ENCODE peak calls at places on chromosomes 12 and 14, in eight cellular contexts. W, V, Z, Q, L, P, M and Y are unnamed samples.

GRCh38 chr12:69417231-69417630 is 53.0 kb upstream of the FRS2 start:
- DNase-seq in Z (no peak), V (no peak), L (no peak), Q (no peak), P (no peak), M (no peak), W (no peak), Y (no peak)

GRCh38 chr12:104720346-104721064 is 237.6 kb downstream of the SLC41A2 start:
- DNase-seq in M (no peak), L (no peak), Z (no peak), P (no peak), W (no peak), V (no peak), Q (no peak), Y (no peak)

GRCh38 chr14:104132981-104133380 is 5.4 kb upstream of the KIF26A start:
- DNase-seq in P (no peak), W (peak), L (no peak), Z (peak), M (no peak), V (no peak), Q (peak), Y (no peak)

GRCh38 chr12:106133136-106134087 is 5.3 kb downstream of the NUAK1 start:
- DNase-seq in P (no peak), V (no peak), L (no peak), Q (peak), W (peak), M (no peak), Z (no peak), Y (no peak)

GRCh38 chr12:21655594-21655993 is 2.0 kb downstream of the LDHB start:
- DNase-seq in Q (no peak), W (no peak), V (no peak), Z (no peak), M (no peak), P (no peak), L (no peak), Y (no peak)

GRCh38 chr14:28381656-28382055 is 384.9 kb upstream of the FOXG1 start:
- DNase-seq in Q (no peak), M (no peak), W (no peak), P (no peak), Z (no peak), L (no peak), V (peak), Y (peak)

GRCh38 chr12:92605621-92606170 is 97.1 kb upstream of the PLEKHG7 start:
- DNase-seq in P (no peak), Q (no peak), W (no peak), V (no peak), Z (no peak), L (no peak), M (no peak), Y (no peak)

GRCh38 chr12:89225401-89225800 is 126.9 kb downstream of the DUSP6 start:
- DNase-seq in Q (no peak), M (no peak), W (no peak), Z (no peak), L (peak), V (no peak), P (no peak), Y (peak)

GRCh38 chr12:109864916-109865315 is 15.4 kb downstream of the GLTP start:
- DNase-seq in V (no peak), L (no peak), Z (no peak), P (no peak), M (no peak), W (no peak), Q (peak), Y (no peak)

GRCh38 chr12:84463756-84464495 is 448.7 kb downstream of the SLC6A15 start:
- DNase-seq in W (no peak), Q (no peak), Z (no peak), L (peak), M (no peak), V (no peak), P (no peak), Y (no peak)

GRCh38 chr14:66746316-66747006 is 238.5 kb downstream of the GPHN start:
- DNase-seq in P (no peak), W (peak), Q (peak), M (no peak), Z (no peak), L (peak), V (peak), Y (peak)

GRCh38 chr12:83378186-83378727 is 691.6 kb downstream of the TMTC2 start:
- DNase-seq in M (no peak), Z (no peak), L (no peak), V (no peak), W (no peak), Q (no peak), P (no peak), Y (no peak)

GRCh38 chr12:29725587-29726320 is 58.0 kb downstream of the TMTC1 start:
- DNase-seq in W (no peak), V (peak), M (peak), P (no peak), L (peak), Q (no peak), Z (peak), Y (peak)

GRCh38 chr12:49783917-49784676 is 42.7 kb downstream of the TMBIM6 start:
- DNase-seq in P (no peak), W (no peak), V (peak), M (no peak), L (peak), Q (no peak), Z (no peak), Y (no peak)

GRCh38 chr12:57460457-57461325 is 1.1 kb downstream of the GLI1 start:
- DNase-seq in Z (no peak), W (peak), Q (peak), V (no peak), L (peak), P (peak), M (no peak), Y (no peak)

GRCh38 chr12:86496595-86496994 is 240.4 kb upstream of the MGAT4C start:
- DNase-seq in V (no peak), P (no peak), W (no peak), Q (no peak), L (no peak), Z (no peak), M (no peak), Y (no peak)

GRCh38 chr12:29980304-29980703 is 196.6 kb upstream of the TMTC1 start:
- DNase-seq in W (no peak), V (no peak), Q (no peak), L (no peak), M (no peak), P (no peak), Z (no peak), Y (no peak)

GRCh38 chr12:69059465-69060457 is 126.8 kb upstream of the CPM start:
- DNase-seq in L (no peak), Z (no peak), P (no peak), W (no peak), V (peak), Q (no peak), M (no peak), Y (peak)

GRCh38 chr12:101889216-101889752 is 11.9 kb downstream of the DRAM1 start:
- DNase-seq in W (no peak), P (no peak), Q (no peak), Z (no peak), V (no peak), L (no peak), M (no peak), Y (no peak)

GRCh38 chr12:113684053-113684907 is 212.6 kb upstream of the LHX5 start:
- DNase-seq in V (no peak), W (peak), Q (peak), P (peak), M (no peak), Z (no peak), L (no peak), Y (no peak)

GRCh38 chr12:98421336-98421735 is 94.1 kb upstream of the TMPO start:
- DNase-seq in V (no peak), P (no peak), L (no peak), Q (no peak), W (no peak), M (no peak), Z (no peak), Y (no peak)

GRCh38 chr14:92473261-92473946 is 40.2 kb upstream of the RIN3 start:
- DNase-seq in M (peak), Q (no peak), W (no peak), V (peak), Z (no peak), L (no peak), P (no peak), Y (peak)

GRCh38 chr12:22101749-22102243 is 55.8 kb downstream of the CMAS start:
- DNase-seq in W (no peak), Z (no peak), M (peak), P (no peak), L (no peak), V (peak), Q (no peak), Y (peak)

GRCh38 chr12:47394070-47394469 is 311.8 kb downstream of the RPAP3 start:
- DNase-seq in Q (peak), W (no peak), L (no peak), M (no peak), Z (no peak), P (no peak), V (no peak), Y (no peak)

GRCh38 chr12:47400251-47400650 is 305.6 kb downstream of the RPAP3 start:
- DNase-seq in V (no peak), Z (no peak), Q (no peak), L (no peak), W (no peak), P (no peak), M (no peak), Y (no peak)

GRCh38 chr12:47396902-47397663 is 308.7 kb downstream of the RPAP3 start:
- DNase-seq in V (no peak), Q (no peak), L (no peak), P (no peak), W (no peak), Z (no peak), M (no peak), Y (no peak)

GRCh38 chr12:47393403-47393790 is 312.4 kb downstream of the RPAP3 start:
- DNase-seq in W (no peak), M (no peak), Q (no peak), Z (no peak), P (no peak), L (no peak), V (peak), Y (no peak)

GRCh38 chr12:47397664-47398281 is 308.1 kb downstream of the RPAP3 start:
- DNase-seq in Q (peak), W (peak), M (no peak), V (peak), Z (no peak), P (no peak), L (no peak), Y (peak)
- TF ChIP-seq CTCF in Q (peak), W (peak), M (no peak), V (peak), Z (peak), P (peak), L (peak), Y (peak)

DNA sequence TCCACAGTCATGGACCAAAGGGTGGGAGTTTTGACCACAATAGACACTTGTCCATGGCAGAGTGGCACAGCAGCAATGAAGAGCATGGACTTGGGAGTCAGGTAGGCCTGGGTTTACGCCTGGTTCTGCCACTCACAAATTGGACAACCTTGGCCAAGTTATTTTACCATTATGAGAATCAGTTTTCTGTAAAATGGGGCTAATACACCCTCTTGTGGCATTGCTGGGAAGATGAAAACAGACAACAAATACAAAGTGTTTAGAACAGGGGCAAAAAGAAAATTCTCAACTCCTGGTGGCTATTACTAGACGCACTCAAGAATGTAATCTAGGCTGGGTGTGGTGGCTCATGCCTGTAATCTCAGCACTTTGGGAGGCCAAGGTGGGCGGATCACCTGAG is 2.6 kb downstream of the C12orf43 start:
- DNase-seq in Z (no peak), Q (no peak), P (no peak), L (no peak), W (no peak), M (no peak), V (no peak), Y (no peak)
- TF ChIP-seq CTCF in Z (no peak), Q (no peak), P (peak), L (no peak), W (no peak), M (no peak), V (no peak), Y (no peak)

DNA sequence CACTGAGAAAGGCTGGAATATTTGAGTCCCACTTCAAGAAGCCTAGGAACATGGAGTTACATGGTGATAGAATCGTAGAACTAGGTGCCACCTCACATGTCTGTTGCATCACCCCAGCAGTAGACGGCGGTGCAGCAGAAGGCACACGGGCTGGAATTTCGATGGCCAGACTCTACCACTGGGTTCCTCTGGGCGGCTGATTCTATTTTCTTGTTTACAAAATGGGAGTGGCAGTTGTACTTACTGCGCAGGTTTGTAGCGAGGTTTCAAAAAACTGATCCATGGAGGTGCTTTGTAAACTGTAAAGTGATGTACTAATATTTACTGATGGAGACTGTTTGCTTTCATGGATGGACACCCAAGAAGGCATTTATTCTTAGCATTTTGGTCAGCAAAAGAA is 45.7 kb downstream of the WDR20 start:
- DNase-seq in V (no peak), Q (no peak), L (peak), W (no peak), P (no peak), Z (no peak), M (no peak), Y (no peak)
- TF ChIP-seq CTCF in V (no peak), Q (no peak), L (no peak), W (no peak), P (no peak), Z (no peak), M (no peak), Y (no peak)

GRCh38 chr14:21941885-21942284 is 268.3 kb upstream of the OR4E1 start:
- DNase-seq in M (no peak), W (no peak), P (no peak), V (no peak), L (no peak), Z (no peak), Q (no peak), Y (no peak)

GRCh38 chr14:21940887-21941855 is 267.6 kb upstream of the OR4E1 start:
- DNase-seq in V (peak), Q (peak), P (peak), Z (no peak), M (no peak), W (peak), L (peak), Y (peak)
- TF ChIP-seq CTCF in V (peak), Q (peak), P (peak), Z (peak), M (no peak), W (peak), L (peak), Y (peak)

DNA sequence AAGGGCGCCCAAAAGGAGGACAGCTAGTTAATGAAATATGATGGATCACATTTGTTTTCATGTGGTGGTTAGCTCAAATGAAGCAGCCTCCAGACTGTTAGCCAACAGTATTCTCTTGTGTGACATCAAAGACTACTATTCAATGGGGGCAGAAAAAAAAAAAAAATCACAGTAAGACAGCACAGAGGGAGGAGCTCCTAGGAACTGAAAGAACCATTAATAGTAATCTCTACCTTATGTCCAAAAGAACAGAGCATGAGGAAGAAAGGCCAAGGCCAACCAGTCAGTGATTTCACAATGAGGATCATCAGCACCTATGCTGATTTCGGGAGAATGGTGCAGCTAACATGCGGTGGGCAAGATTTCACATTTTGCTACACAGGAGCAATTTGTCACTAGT is 66.3 kb upstream of the SOX5 start:
- DNase-seq in M (no peak), P (no peak), L (no peak), Q (no peak), Z (no peak), W (peak), V (no peak), Y (no peak)
- TF ChIP-seq CTCF in M (no peak), P (no peak), L (no peak), Q (no peak), Z (no peak), W (no peak), V (no peak), Y (no peak)

GRCh38 chr12:97134495-97134894 is 227.4 kb downstream of the NEDD1 start:
- DNase-seq in Z (no peak), V (no peak), M (no peak), L (no peak), W (no peak), P (no peak), Q (peak), Y (no peak)
- TF ChIP-seq CTCF in Z (no peak), V (no peak), M (no peak), L (no peak), W (peak), P (peak), Q (peak), Y (no peak)

DNA sequence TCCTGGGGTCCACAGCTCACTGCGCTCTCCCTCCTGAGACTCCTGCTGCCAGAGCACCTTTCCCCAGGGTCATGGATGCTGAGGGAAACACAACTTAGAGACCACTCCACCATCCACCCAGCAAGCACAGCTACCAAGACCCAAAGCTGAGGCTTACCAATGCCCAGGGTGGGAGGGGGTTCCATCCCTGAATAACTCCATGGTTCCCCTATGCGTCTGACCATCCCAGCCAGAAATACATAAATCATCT is 36.3 kb downstream of the DAD1 start:
- DNase-seq in P (no peak), V (no peak), Q (no peak), Z (no peak), M (no peak), W (no peak), L (no peak), Y (no peak)
- TF ChIP-seq CTCF in P (no peak), V (no peak), Q (no peak), Z (no peak), M (no peak), W (no peak), L (no peak), Y (no peak)

GRCh38 chr12:41189395-41190251 is 1.5 kb downstream of the PDZRN4 start:
- DNase-seq in M (peak), V (no peak), Z (no peak), Q (peak), W (peak), P (peak), L (no peak), Y (no peak)

GRCh38 chr12:41188841-41189394 is 798 bp downstream of the PDZRN4 start:
- DNase-seq in L (no peak), M (no peak), W (no peak), V (no peak), Z (no peak), Q (peak), P (no peak), Y (no peak)

GRCh38 chr12:41193321-41193720 is 5.2 kb downstream of the PDZRN4 start:
- DNase-seq in W (no peak), Z (no peak), M (no peak), Q (no peak), V (no peak), L (no peak), P (no peak), Y (no peak)

GRCh38 chr12:41188058-41188840 is at the start of gene PDZRN4:
- DNase-seq in W (peak), Q (peak), P (peak), M (peak), Z (peak), L (peak), V (no peak), Y (no peak)

DNA sequence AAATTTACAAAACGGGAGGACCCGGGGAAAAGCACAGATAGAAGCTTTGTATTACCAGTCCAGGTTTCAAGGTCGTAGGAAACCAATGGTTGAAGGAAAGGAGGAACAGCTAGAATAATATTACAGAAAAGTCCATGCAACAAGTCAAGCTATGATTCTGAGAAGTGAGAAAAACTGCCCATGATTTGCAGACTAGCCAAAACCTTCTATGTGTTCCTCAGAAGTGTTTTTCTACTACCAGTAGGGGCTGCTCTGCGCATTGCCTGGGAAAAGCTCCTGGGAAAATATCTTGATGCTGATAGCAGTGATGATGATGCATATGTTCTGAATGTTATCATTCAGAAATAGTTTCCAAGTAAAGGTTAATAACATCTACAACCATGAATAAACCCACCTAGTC is 2.2 kb downstream of the PDZRN4 start:
- DNase-seq in L (peak), W (peak), Z (no peak), P (no peak), M (no peak), Q (peak), V (peak), Y (peak)
- TF ChIP-seq CTCF in L (peak), W (peak), Z (no peak), P (peak), M (peak), Q (peak), V (peak), Y (no peak)

DNA sequence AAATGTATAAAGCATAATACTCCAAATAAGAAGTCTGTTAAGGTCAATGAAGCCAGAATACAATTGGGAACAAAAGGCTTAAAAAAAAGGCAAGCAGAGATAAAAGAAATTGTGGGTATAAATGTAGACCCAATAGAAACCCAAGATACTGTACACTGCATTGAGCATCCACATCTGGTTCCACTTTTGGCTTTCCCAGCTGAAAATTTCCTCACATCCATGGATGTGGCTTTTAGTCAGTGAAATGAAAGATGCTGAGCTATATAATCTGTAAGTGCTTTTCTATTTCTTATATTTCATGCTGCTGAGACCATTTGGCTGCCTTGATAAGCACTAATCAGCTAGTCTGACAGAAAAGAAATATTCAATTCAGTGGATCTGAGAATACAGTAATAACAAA is 83.5 kb downstream of the PTPRR start:
- DNase-seq in M (no peak), W (no peak), P (no peak), Z (no peak), Q (no peak), V (no peak), L (no peak), Y (no peak)
- TF ChIP-seq CTCF in M (no peak), W (no peak), P (no peak), Z (no peak), Q (no peak), V (no peak), L (no peak), Y (no peak)

GRCh38 chr14:75578099-75578785 is at the start of gene FLVCR2:
- DNase-seq in M (peak), Z (peak), L (peak), Q (peak), P (peak), W (peak), V (peak), Y (peak)
- TF ChIP-seq CTCF in M (no peak), Z (no peak), L (no peak), Q (no peak), P (no peak), W (no peak), V (no peak), Y (no peak)